ENCODE peak calls at places on chromosome 2, in eight cellular contexts. N is RCC 7860; Z is hepatic stellate cell; B is sigmoid colon; W is G401; Y is activated naive CD4-positive, alpha-beta T cell treated with anti-CD3 and anti-CD28 coated beads for 36 hours; X is T-helper 2 cell; D is colonic mucosa. L is an unnamed sample.

GRCh38 chr2:241977557-241978300 is 108.2 kb downstream of the RTP5 start:
- DNase-seq in B (no peak), W (no peak), X (no peak), Z (no peak), N (no peak), D (no peak), Y (no peak), L (no peak)

GRCh38 chr2:40431600-40431955 is 20.3 kb downstream of the SLC8A1 start:
- DNase-seq in B (peak; percentile 80), Y (no peak), D (no peak), Z (no peak), N (peak; percentile 36), W (no peak), X (no peak), L (no peak)

GRCh38 chr2:234289789-234290188 is 207.1 kb downstream of the ARL4C start:
- DNase-seq in N (peak; percentile 77), Y (peak; percentile 71), Z (peak; percentile 72), W (no peak), B (no peak), D (no peak), X (no peak), L (peak; percentile 61)

GRCh38 chr2:207847807-207848544 is 78.3 kb upstream of the FZD5 start:
- DNase-seq in D (peak; percentile 83), W (peak; percentile 52), Y (no peak), N (no peak), Z (no peak), B (no peak), X (no peak), L (no peak)

GRCh38 chr2:209823484-209823883 is 51.9 kb downstream of the UNC80 start:
- DNase-seq in Z (no peak), B (no peak), Y (no peak), N (no peak), W (no peak), D (no peak), X (no peak), L (no peak)

GRCh38 chr2:108776475-108776874 is 10.1 kb upstream of the CCDC138 start:
- DNase-seq in N (no peak), Z (no peak), X (no peak), W (no peak), Y (no peak), D (no peak), B (no peak), L (no peak)

GRCh38 chr2:174023591-174024523 is 58.7 kb upstream of the SP3 start:
- DNase-seq in W (peak; percentile 44), Z (no peak), D (no peak), X (no peak), Y (peak; percentile 61), N (peak; percentile 27), B (peak; percentile 85), L (no peak)

GRCh38 chr2:163713534-163714311 is 22.1 kb downstream of the FIGN start:
- DNase-seq in D (no peak), X (no peak), Z (no peak), W (peak; percentile 38), N (no peak), Y (no peak), B (no peak), L (no peak)

L was measured in H54.